ENCODE peak calls at places on chromosomes 16 and 17, in four cellular contexts. K, D, Y and U are unnamed samples.

GRCh38 chr16:84323626-84324025 is 28.9 kb downstream of the WFDC1 start:
- DNase-seq in Y (no peak), K (no peak), D (no peak), U (no peak)

GRCh38 chr16:78984324-78984723 is 616.2 kb downstream of the MAF start:
- DNase-seq in D (no peak), Y (no peak), K (no peak), U (no peak)

GRCh38 chr17:19867654-19868395 is at the start of gene ULK2:
- DNase-seq in K (peak), Y (no peak), D (peak), U (peak)

GRCh38 chr17:71423871-71424546 is 696.8 kb upstream of the SOX9 start:
- DNase-seq in Y (no peak), D (no peak), K (no peak), U (no peak)

GRCh38 chr16:81553080-81553813 is 108.6 kb downstream of the CMIP start:
- DNase-seq in K (no peak), Y (no peak), D (no peak), U (no peak)

GRCh38 chr16:79632289-79632688 is 31.8 kb upstream of the MAF start:
- DNase-seq in D (no peak), K (no peak), Y (no peak), U (no peak)

GRCh38 chr17:48261297-48261880 is 153.8 kb downstream of the SNX11 start:
- DNase-seq in D (peak), K (peak), Y (no peak), U (peak)

GRCh38 chr16:75305364-75306101 is 54.1 kb upstream of the BCAR1 start:
- DNase-seq in Y (peak), K (no peak), D (peak), U (no peak)

GRCh38 chr16:5078626-5079025 is 7.0 kb downstream of the ALG1 start:
- DNase-seq in Y (no peak), D (no peak), K (no peak), U (no peak)

GRCh38 chr16:14013145-14013570 is 58.0 kb upstream of the MRTFB start:
- DNase-seq in D (no peak), Y (no peak), K (no peak), U (no peak)

GRCh38 chr17:64707077-64707591 is 45.0 kb upstream of the SMURF2 start:
- DNase-seq in D (peak), Y (peak), K (no peak), U (no peak)

GRCh38 chr16:74297296-74297665 is 667 bp downstream of the PSMD7 start:
- DNase-seq in D (peak), K (peak), Y (no peak), U (no peak)

GRCh38 chr17:17718251-17718650 is 37.0 kb downstream of the RAI1 start:
- DNase-seq in K (no peak), Y (no peak), D (no peak), U (no peak)

GRCh38 chr17:47621293-47622178 is 28.2 kb upstream of the KPNB1 start:
- DNase-seq in D (no peak), K (peak), Y (peak), U (no peak)

GRCh38 chr17:60421273-60422161 is 772 bp upstream of the CHCT1 start:
- DNase-seq in K (peak), Y (no peak), D (peak), U (peak)

GRCh38 chr16:88936008-88936912 is 40.7 kb downstream of the CBFA2T3 start:
- DNase-seq in D (no peak), Y (no peak), K (no peak), U (no peak)

GRCh38 chr17:46976626-46977270 is 2.3 kb downstream of the RPRML start:
- DNase-seq in D (no peak), Y (no peak), K (no peak), U (no peak)

GRCh38 chr17:78985395-78985794 is 5.7 kb upstream of the LGALS3BP start:
- DNase-seq in Y (no peak), D (no peak), K (no peak), U (no peak)

GRCh38 chr17:78981010-78981888 is 1.5 kb upstream of the LGALS3BP start:
- DNase-seq in Y (no peak), D (no peak), K (no peak), U (no peak)

GRCh38 chr17:78988152-78988551 is 8.4 kb upstream of the LGALS3BP start:
- DNase-seq in Y (no peak), D (no peak), K (no peak), U (no peak)

GRCh38 chr17:78990349-78991016 is 10.8 kb upstream of the LGALS3BP start:
- DNase-seq in Y (no peak), D (no peak), K (no peak), U (no peak)

DNA sequence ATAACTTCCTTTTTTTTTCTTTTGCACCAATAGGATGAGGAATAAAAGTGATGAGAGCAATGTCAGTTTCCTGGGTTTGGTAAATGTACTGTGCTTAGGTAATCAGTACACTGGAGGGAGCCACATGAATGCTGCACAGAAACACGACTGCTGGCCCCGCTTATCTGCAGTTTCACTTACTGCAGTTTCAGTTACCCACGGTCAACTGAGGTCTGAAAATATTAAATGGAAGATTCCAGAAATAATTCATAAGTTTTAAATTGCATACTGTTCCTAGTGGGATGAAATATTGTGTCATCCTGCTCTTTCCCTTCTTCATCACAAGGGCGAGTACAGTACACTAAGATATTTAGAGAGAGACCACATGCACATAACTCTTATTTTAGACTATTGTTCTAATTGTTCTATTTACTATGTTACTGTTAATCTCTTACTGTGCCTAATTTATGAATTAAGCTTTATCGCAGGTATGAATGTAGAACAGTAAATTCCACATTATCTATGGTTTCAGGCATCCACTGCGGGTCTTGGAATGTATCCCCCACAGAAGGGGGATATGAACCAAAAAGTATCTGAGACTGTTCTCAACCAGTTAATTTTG is 6.4 kb upstream of the LGALS3BP start:
- DNase-seq in K (no peak), Y (no peak), D (no peak), U (no peak)
- TF ChIP-seq CTCF in K (no peak), Y (peak), D (no peak), U (no peak)

DNA sequence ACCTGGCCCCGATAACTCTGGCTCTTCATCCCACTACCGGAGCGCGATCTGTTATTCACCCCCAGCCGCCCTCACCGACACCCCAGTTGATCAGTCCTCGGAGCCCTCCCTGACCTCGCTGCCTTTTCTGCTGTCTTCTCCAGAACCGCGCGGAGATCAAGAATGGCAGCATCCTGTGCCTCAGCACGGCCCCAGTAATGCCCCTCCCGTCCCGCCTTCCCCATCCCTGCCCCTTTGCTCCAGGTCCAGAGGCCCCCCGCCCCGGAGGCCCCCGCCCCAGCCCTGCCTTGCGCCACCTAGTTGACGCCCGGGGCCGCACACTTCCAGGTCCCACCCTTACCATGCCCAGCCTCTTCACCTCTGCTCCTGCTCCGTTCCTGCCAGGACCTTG is 872 bp downstream of the ELMO3 start:
- DNase-seq in Y (no peak), K (no peak), D (peak), U (no peak)
- TF ChIP-seq CTCF in Y (no peak), K (no peak), D (no peak), U (peak)

DNA sequence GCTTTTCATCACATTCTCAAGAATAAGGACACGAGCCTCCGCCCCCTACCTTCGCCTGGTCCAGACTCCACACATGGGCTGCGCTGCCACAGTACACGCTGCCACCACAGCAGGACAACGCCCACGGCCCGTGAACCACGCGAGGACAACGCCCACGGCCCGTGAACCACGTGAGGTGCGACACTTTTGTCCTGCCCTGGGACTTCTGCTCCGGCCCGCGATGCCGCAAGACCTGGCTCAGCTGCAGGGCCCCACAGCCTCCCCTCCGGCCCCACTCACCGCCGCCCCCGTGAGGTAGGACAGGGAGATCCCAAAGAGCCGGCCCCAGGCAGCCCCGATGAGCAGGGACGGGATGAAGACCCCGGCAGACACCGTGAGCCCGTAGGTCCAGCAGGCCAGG is 5.9 kb upstream of the CCDC154 start:
- DNase-seq in D (no peak), Y (no peak), K (no peak), U (no peak)
- TF ChIP-seq CTCF in D (no peak), Y (no peak), K (no peak), U (no peak)

GRCh38 chr16:87271256-87271655 is 45.9 kb downstream of the C16orf95 start:
- DNase-seq in D (no peak), K (no peak), Y (no peak), U (no peak)
- TF ChIP-seq CTCF in D (no peak), K (no peak), Y (no peak), U (no peak)

DNA sequence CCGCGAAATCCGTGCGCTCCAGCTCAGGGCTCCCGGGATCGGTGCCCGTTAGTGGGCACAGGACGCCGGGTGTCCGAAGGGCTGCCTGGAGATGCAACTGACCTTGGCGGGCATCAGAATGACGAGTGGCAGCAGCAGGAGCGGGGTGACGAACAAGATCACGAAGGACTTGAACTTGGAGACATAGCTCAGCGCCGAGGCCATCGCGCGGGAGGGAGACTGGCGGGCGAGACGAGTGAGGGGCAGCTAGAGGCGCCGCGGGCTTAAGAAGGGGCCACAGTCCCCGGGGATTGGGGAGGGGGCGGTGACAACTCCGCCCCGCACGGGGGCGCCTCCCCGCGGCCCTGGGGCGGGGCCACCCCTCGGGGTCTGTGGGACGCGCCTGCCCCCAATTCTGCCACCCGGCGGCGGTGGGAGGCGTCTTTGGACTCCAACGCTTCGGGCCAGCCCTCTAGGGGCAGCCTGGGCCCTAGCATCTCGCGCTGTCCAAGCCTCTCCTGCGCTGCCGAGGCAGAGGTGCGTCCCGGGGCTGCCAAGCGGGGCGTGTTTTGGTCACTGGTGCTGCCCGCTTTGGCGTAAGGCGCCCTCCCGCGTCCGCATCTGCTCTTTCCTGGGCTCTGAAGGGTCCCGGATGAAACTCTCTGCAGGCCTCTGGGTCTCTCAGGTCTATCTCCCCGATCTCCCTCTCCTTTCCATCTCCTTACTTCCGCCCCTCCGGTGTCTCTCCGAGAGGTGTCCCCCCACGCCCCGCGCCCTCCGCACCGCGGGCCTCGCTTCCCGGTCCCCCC is at the start of gene SLC13A5:
- DNase-seq in K (peak), D (peak), Y (no peak), U (peak)
- TF ChIP-seq CTCF in K (peak), D (peak), Y (peak), U (peak)

GRCh38 chr17:67216544-67217320 is 28.3 kb downstream of the HELZ start:
- DNase-seq in D (no peak), K (no peak), Y (no peak), U (no peak)

GRCh38 chr17:67223924-67224323 is 21.1 kb downstream of the HELZ start:
- DNase-seq in D (no peak), Y (no peak), K (no peak), U (no peak)

GRCh38 chr17:67217446-67217845 is 27.6 kb downstream of the HELZ start:
- DNase-seq in D (no peak), Y (no peak), K (no peak), U (no peak)

GRCh38 chr17:67218385-67218950 is 26.5 kb downstream of the HELZ start:
- DNase-seq in K (no peak), D (no peak), Y (no peak), U (no peak)

DNA sequence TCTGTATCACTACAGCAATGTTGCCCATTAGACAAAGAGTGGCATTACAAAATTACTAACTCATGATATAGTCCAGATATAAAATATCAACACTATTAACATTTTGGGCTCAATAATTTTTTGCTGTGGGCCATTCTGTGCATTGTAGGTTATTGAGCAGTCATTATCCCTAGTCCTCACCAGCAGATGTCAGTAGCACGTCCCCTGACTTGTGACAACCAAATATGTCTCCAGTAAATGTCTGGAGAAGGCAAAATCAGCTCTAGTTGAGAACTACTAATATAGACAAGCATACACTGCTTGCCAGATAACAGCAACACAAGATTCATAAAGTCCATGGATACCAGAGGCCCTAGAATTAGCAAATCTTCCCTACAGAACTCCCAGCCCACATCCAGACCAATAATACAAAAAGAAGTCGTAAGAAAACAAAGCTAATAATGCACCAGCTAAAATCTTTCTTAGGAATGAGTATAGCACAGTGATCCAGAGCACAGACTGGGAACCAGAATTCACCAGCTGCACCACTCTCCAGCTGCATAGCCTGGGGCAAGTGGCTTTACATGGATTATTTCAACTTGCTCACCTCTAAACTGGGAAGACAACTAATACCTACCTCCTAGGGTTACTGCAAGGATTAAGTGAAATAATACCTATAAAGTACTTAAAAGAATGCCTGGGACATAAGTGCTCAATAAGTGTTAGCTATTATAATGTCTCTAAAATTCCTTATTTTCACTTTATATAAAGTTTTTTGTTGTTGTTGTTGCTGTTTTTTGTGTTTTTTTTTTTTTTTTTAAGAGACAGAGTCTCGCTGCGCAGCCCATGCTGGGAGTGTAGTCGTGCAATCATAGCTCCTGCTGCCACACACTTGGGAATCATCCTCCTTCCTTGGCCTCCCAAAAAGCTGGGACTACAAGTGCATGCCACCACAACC is 23.7 kb downstream of the HELZ start:
- DNase-seq in K (peak), D (peak), Y (no peak), U (no peak)
- TF ChIP-seq CTCF in K (peak), D (no peak), Y (peak), U (peak)

DNA sequence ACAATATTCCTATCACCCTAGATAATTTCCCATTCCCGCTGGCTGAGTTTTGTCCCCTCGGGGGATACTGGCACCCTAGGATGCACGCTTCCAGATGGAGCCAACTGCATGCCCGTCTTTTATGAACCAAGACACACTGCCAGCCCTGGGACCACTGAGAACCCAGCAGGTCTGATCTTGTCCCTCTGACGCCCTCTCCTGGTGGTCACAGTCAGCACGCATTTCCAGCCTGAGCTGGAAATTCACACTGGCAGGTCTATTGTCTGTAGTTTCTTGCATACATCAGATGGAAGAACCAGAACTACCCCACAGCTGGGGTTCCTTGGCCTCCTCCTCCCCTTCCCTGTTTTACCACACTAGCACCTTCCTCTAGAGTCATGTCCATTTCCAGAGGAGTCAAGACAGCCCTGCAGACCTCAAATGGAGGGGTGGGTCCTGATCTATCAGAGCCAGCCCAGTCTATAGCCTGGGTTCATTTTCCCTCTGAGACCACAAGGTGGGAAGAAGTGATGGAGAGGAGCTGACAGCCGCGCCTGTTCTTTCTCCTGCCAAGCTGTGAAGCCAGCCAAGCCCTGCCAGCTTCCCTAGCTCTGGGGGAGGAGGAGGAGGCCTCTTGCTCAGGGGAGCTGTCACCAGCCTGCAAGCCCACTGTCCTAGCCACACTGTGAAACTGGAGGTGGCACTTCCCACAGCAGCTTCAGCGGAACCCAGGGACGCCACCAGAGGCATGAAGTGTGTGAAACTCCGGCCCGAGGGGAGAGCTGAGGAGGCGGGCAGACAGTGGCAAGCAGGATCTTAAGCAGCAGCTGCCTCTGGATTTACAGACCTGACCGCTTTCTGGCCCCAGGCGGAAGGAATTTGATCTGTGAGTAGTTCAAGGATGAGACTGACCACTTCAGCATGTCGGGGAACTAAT is 29.3 kb downstream of the MXRA7 start:
- DNase-seq in K (peak), Y (no peak), D (peak), U (peak)
- TF ChIP-seq CTCF in K (peak), Y (peak), D (peak), U (peak)